ENCODE peak calls at places on chromosomes 6 and 20, in ten cellular contexts. J is DMS79 treated with DMSO at 0.1 percent for 48 hours; H is activated CD4-positive, alpha-beta memory T cell treated with anti-CD3 and anti-CD28 coated beads, Interleukin-2, amount 10 ng/mL, durations not matched to agents 7 days and 5 days; M is HT1080; T is ovary; X is iris pigment epithelial cell; G is GM23248; S is cardiac fibroblast; C is endothelial cell; Y is IMR-90. K is an unnamed sample.
A peak's percentile ranks its signal among the peaks of the same experiment; 100 is the strongest.

GRCh38 chr6:82072113-82072512 is 175.4 kb downstream of the IBTK start:
- DNase-seq in Y (peak; percentile 20), J (no peak), T (no peak), X (peak; percentile 12), C (no peak), S (peak; percentile 23), M (no peak), G (peak; percentile 25), H (no peak), K (peak; percentile 43)

GRCh38 chr20:7463290-7463689 is 477.0 kb downstream of the HAO1 start:
- DNase-seq in H (no peak), X (no peak), Y (no peak), C (no peak), G (no peak), T (no peak), S (peak; percentile 29), J (no peak), M (no peak), K (no peak)

GRCh38 chr6:77638129-77638830 is 14.6 kb upstream of the MEI4 start:
- DNase-seq in G (no peak), X (peak; percentile 28), M (peak; percentile 39), Y (no peak), C (no peak), J (no peak), S (peak; percentile 6), H (no peak), T (no peak), K (no peak)

GRCh38 chr6:6752129-6752528 is 163.6 kb downstream of the LY86 start:
- DNase-seq in H (no peak), X (peak; percentile 35), C (no peak), G (peak; percentile 40), S (no peak), T (no peak), J (no peak), Y (peak; percentile 41), M (no peak), K (no peak)

GRCh38 chr6:33297956-33298772 is 578 bp downstream of the RGL2 start:
- DNase-seq in M (peak; percentile 85), X (peak; percentile 81), G (peak; percentile 89), Y (peak; percentile 75), C (peak; percentile 72), H (peak; percentile 74), T (peak; percentile 72), S (peak; percentile 85), J (peak; percentile 16), K (peak; percentile 81)

GRCh38 chr20:46128310-46129151 is 10.4 kb downstream of the CD40 start:
- DNase-seq in T (no peak), S (peak; percentile 16), G (peak; percentile 35), X (peak; percentile 9), C (peak; percentile 63), J (no peak), Y (no peak), M (no peak), H (no peak), K (peak; percentile 25)

GRCh38 chr6:44040786-44041185 is 86.5 kb downstream of the MRPL14 start:
- DNase-seq in M (no peak), H (no peak), T (no peak), C (no peak), J (no peak), G (no peak), Y (no peak), X (no peak), S (no peak), K (no peak)

GRCh38 chr6:137928286-137928685 is 61.2 kb downstream of the TNFAIP3 start:
- DNase-seq in X (no peak), S (no peak), T (no peak), H (no peak), M (no peak), Y (no peak), G (no peak), C (no peak), J (no peak), K (no peak)

GRCh38 chr6:167760979-167761793 is 65.5 kb upstream of the AFDN start:
- DNase-seq in T (peak; percentile 85), Y (peak; percentile 0), J (no peak), H (no peak), G (no peak), S (peak; percentile 20), X (no peak), M (no peak), C (no peak), K (peak; percentile 78)

GRCh38 chr20:62022575-62023139 is 43.0 kb downstream of the TAF4 start:
- DNase-seq in G (no peak), M (no peak), H (no peak), J (no peak), Y (no peak), S (no peak), X (no peak), C (no peak), T (no peak), K (no peak)

GRCh38 chr6:13457577-13457976 is 29.8 kb downstream of the GFOD1 start:
- DNase-seq in M (no peak), C (no peak), T (no peak), Y (peak; percentile 79), X (peak; percentile 47), G (peak; percentile 68), H (no peak), S (peak; percentile 62), J (no peak), K (no peak)

GRCh38 chr6:128519931-128520435 is 416 bp downstream of the PTPRK start:
- DNase-seq in J (no peak), T (peak; percentile 59), H (peak; percentile 45), C (no peak), M (no peak), G (peak; percentile 79), Y (no peak), X (peak; percentile 70), S (peak; percentile 80), K (peak; percentile 71)

GRCh38 chr20:32820698-32821378 is 1.1 kb downstream of the MAPRE1 start:
- DNase-seq in T (peak; percentile 9), S (no peak), C (no peak), Y (no peak), G (no peak), J (no peak), X (no peak), H (peak; percentile 24), M (no peak), K (no peak)

GRCh38 chr20:53635189-53635588 is 41.5 kb upstream of the ZNF217 start:
- DNase-seq in Y (no peak), H (no peak), S (no peak), X (no peak), J (no peak), G (no peak), C (no peak), M (no peak), T (no peak), K (no peak)

GRCh38 chr20:3785240-3786125 is 1.1 kb downstream of the CENPB start:
- DNase-seq in S (peak; percentile 36), M (no peak), H (no peak), C (no peak), G (peak; percentile 61), T (no peak), X (no peak), J (no peak), Y (no peak), K (no peak)

K was measured in choroid plexus epithelial cell.